ENCODE peak calls at places on chromosomes 7 and 10, in four cellular contexts. A, O, X and P are unnamed samples. For H3K4me1, the result is how much of the 10 kb centered on the place peaks cover.

GRCh38 chr10:44045020-44045419 is 339.9 kb downstream of the CXCL12 start:
- ATAC-seq in A (no peak), X (no peak), O (no peak), P (no peak)

GRCh38 chr10:133324857-133325260 is 11.8 kb downstream of the CALY start:
- ATAC-seq in A (no peak), O (peak), X (peak), P (no peak)

GRCh38 chr10:14820010-14820774 is 17.6 kb downstream of the CDNF start:
- ATAC-seq in O (no peak), A (no peak), X (no peak), P (no peak)

GRCh38 chr7:150903627-150904026 is 51.3 kb downstream of the AOC1 start:
- ATAC-seq in X (no peak), O (peak), A (no peak), P (peak)

GRCh38 chr7:7976677-7977076 is 8.1 kb downstream of the GLCCI1 start:
- ATAC-seq in X (no peak), O (no peak), A (no peak), P (no peak)

GRCh38 chr7:13945670-13946069 is 43.8 kb downstream of the ETV1 start:
- ATAC-seq in O (no peak), X (no peak), A (peak), P (no peak)

GRCh38 chr10:88987840-88988239 is 2.8 kb upstream of the FAS start:
- ATAC-seq in X (no peak), A (no peak), O (no peak), P (no peak)

GRCh38 chr10:93199221-93199681 is 125.6 kb downstream of the CYP26A1 start:
- ATAC-seq in O (peak), A (no peak), X (peak), P (peak)

GRCh38 chr7:155141562-155141961 is 71.4 kb downstream of the HTR5A start:
- ATAC-seq in O (no peak), A (no peak), X (peak), P (no peak)

GRCh38 chr10:26854524-26854923 is 6.2 kb downstream of the ABI1 start:
- ATAC-seq in A (no peak), X (no peak), O (no peak), P (no peak)
- H3K4me1 ChIP-seq in A (under half), X (under half), O (under half), P (under half)

DNA sequence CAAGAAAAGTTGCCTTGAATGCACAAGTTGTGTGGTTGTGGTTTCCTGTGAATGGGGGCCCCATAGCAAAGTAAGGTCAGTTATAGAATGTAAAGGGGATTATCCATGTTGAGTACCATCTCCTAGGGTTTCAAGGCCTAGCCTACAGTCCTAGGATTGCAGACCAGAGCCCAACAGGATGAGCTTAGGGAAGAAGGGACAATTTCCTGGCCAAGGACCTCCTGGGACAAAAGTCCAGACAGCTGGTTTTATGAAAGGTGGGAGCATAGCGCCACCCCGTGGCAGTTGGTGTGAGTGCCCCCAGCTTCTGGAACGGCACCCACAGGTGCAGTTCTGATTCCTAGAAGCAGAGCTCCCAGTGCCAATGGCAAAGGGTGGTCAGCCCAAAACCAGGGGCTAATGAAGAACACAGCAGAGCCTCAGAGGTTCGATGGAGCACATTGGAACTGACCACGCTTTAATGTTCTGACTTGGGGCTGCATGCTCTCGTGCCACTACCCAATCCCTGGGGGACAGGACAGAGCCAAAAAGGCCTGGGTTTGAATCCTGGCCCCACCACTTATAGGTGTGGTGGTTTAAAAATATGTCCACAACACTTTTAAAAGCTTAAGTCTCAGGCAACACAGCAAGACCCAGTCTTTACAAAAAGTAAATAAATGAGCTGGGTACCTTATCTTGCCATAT is 25.8 kb upstream of the TMEM120A start:
- ATAC-seq in X (peak), A (peak), O (peak), P (peak)
- TF ChIP-seq POLR2AphosphoS5 in X (no peak), A (no peak), O (no peak), P (no peak)

GRCh38 chr7:30254717-30255095 is 29.7 kb upstream of the ZNRF2 start:
- ATAC-seq in X (no peak), A (no peak), O (no peak), P (no peak)
- H3K27ac ChIP-seq in X (no peak), A (no peak), O (no peak), P (no peak)

GRCh38 chr7:158505683-158506082 is 81.9 kb downstream of the PTPRN2 start:
- ATAC-seq in A (no peak), X (no peak), O (no peak), P (no peak)
- H3K4me1 ChIP-seq in A (under half), X (under half), O (under half), P (under half)

GRCh38 chr7:101418694-101419093 is 56.0 kb downstream of the COL26A1 start:
- ATAC-seq in X (peak), A (peak), O (no peak), P (no peak)

GRCh38 chr7:101420436-101420835 is 57.8 kb downstream of the COL26A1 start:
- ATAC-seq in O (peak), A (peak), X (peak), P (no peak)

GRCh38 chr7:101422361-101423195 is 59.9 kb downstream of the COL26A1 start:
- ATAC-seq in A (no peak), X (no peak), O (no peak), P (no peak)

GRCh38 chr7:101419831-101420230 is 57.2 kb downstream of the COL26A1 start:
- ATAC-seq in X (no peak), A (no peak), O (peak), P (no peak)

DNA sequence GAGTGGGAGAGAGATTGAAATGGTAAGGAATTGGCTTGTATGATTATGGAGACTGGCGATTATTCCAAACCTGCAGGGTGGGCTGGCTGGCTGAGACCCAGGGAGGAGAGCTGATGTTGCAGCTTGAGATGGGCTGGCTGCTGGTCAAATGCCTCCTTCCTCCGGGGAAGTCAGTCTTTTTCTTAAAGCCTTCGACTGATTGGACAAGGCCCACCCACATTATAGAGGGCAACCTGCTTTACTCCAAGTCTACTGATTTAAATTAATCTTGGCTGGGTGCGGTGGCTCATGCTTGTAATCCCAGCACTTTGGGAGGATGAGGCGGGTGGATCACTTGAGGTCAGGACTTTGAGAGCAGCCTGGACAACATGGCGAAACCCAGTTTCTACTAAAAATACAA is 58.4 kb downstream of the COL26A1 start:
- ATAC-seq in O (no peak), A (no peak), X (no peak), P (no peak)
- TF ChIP-seq POLR2AphosphoS5 in O (no peak), A (no peak), X (no peak), P (no peak)

DNA sequence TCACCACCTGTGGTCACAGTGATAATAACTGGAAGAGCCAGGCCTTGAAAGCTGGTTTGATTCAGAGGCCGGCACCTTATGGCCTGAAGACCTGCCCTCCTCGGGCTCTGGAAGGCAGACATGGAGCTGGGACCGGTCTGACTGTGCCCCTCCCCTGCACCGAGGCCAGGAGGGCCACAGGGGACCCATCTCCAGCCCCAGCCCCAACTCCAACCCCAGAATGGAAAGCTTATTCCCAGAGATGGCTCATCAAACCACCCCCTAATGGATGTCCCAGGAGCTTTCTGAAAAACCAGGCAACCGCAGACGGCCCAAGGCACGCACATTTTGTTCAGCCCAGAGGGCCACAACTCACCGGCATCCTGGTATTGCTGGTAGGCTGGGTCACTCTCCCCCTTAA is 16.8 kb downstream of the PDIA4 start:
- ATAC-seq in A (no peak), O (no peak), X (no peak), P (no peak)
- H3K27ac ChIP-seq in A (no peak), O (no peak), X (peak), P (no peak)

DNA sequence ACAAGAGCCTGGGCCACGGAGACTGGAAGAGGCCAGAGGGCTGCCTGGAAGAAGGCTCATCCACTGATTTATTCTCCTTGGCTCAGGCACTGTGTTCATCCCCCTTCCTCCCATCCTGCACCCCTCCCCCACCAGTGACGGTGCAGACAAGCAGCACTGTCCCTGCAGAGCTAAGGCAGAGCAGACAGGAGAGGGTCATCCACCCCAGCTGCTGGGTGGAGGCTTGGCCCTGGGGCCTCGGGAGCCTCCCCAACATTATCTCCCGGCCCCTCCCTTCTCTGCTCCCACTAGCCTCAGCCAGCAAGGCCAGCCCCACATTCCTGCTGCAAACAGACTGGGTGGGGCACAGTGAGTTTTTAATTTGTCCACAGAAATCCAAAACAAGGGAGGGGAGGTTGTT is 24.9 kb upstream of the HSPA12A start:
- ATAC-seq in O (no peak), A (no peak), X (peak), P (peak)
- H3K4me1 ChIP-seq in O (under half), A (under half), X (under half), P (under half)

DNA sequence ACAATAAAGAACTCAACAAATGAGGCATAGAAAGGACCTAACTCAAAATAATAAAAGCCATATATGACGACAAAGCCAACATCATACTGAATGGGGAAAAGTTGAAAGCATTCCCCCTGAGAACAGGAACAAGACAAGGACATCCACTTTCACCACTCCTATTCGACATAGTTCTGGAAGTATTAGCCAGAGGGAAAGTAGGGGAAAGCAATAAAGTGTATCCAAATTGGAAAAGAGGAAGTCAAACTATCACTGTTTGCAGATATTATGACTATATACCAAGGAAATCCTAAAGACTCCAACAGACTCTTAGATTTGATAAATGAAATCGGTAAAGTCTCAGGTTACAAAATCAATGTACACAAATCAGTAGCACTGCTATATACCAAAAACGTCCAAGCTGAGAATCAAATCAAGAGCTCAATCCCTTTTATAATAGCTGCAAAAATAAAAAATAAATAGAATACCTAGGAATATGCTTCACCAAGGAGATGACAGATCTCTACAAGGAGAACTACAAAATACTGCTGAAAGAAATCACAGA is 4.8 kb downstream of the ANXA7 start:
- ATAC-seq in X (no peak), A (no peak), O (no peak), P (no peak)
- TF ChIP-seq POLR2AphosphoS5 in X (no peak), A (no peak), O (no peak), P (no peak)

DNA sequence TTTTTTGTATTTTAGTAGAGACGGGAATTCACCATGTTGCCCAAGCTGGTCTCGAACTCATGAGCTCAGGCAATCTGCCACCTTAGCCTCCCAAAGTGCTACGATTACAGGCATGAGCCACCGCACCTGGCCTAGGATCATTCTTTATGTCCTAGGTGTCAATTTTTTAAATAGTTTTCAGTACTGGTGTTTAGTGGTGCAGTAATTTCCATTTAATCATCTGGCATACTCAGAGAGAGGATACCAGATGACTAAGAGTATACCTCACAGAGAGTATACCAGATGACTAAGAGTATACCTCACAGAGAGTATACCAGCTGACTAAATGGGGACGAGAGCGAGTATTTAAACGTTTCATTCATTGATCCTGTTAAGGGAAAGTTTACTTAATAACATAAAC is 37.3 kb upstream of the TMEM248 start:
- ATAC-seq in X (no peak), O (peak), A (no peak), P (no peak)
- H3K27ac ChIP-seq in X (no peak), O (no peak), A (no peak), P (no peak)